ENCODE peak calls at places on chromosomes 6 and 20, in seven cellular contexts. K is NCI-H2081, G is DMS79 treated with DMSO at 0.1 percent for 48 hours, E is NCI-H1105, D is T-helper 2 cell, M is left cardiac atrium, W is amniotic epithelial cell. Z is an unnamed sample.

GRCh38 chr6:2275207-2275891 is 29.9 kb upstream of the GMDS start:
- DNase-seq in K (no peak), G (no peak), E (no peak), D (no peak), M (no peak), W (peak; percentile 17), Z (no peak)

GRCh38 chr6:127945434-127946097 is 44.7 kb upstream of the THEMIS start:
- DNase-seq in K (no peak), G (no peak), E (no peak), D (no peak), M (no peak), W (no peak), Z (no peak)

GRCh38 chr6:135624402-135625297 is 127.1 kb upstream of the AHI1 start:
- DNase-seq in K (no peak), G (no peak), E (no peak), D (peak; percentile 94), M (no peak), W (peak; percentile 63), Z (no peak)

GRCh38 chr6:24321538-24322162 is 36.2 kb downstream of the DCDC2 start:
- DNase-seq in K (no peak), G (peak; percentile 61), E (no peak), D (no peak), M (no peak), W (peak; percentile 47), Z (no peak)

GRCh38 chr6:3176562-3177355 is 19.4 kb upstream of the TUBB2A start:
- DNase-seq in K (no peak), G (no peak), E (no peak), D (peak; percentile 27), M (peak; percentile 65), W (peak; percentile 95), Z (no peak)

GRCh38 chr6:129050086-129050485 is 167.1 kb downstream of the LAMA2 start:
- DNase-seq in K (no peak), G (no peak), E (no peak), D (no peak), M (no peak), W (peak; percentile 15), Z (no peak)

GRCh38 chr20:37473249-37474000 is 47.6 kb upstream of the NNAT start:
- DNase-seq in K (no peak), G (no peak), E (no peak), D (no peak), M (no peak), W (no peak), Z (no peak)

GRCh38 chr6:170117111-170117972 is 173.5 kb downstream of the DLL1 start:
- DNase-seq in K (no peak), G (no peak), E (no peak), D (no peak), M (no peak), W (no peak), Z (no peak)

GRCh38 chr6:91045152-91045551 is 458.3 kb upstream of the MAP3K7 start:
- DNase-seq in K (no peak), G (peak; percentile 56), E (peak; percentile 27), D (no peak), M (no peak), W (peak; percentile 1), Z (peak; percentile 43)

GRCh38 chr6:10272591-10272990 is 142.3 kb downstream of the TFAP2A start:
- DNase-seq in K (no peak), G (no peak), E (no peak), D (no peak), M (no peak), W (no peak), Z (no peak)

GRCh38 chr6:166786704-166787293 is 159.7 kb upstream of the RPS6KA2 start:
- DNase-seq in K (peak; percentile 52), G (peak; percentile 70), E (peak; percentile 93), D (peak; percentile 56), M (no peak), W (peak; percentile 78), Z (peak; percentile 35)

GRCh38 chr6:148251286-148251685 is 91.4 kb upstream of the SASH1 start:
- DNase-seq in K (no peak), G (no peak), E (no peak), D (peak; percentile 35), M (no peak), W (peak; percentile 79), Z (no peak)

GRCh38 chr20:36835025-36835424 is 40.9 kb upstream of the TLDC2 start:
- DNase-seq in K (no peak), G (no peak), E (no peak), D (no peak), M (no peak), W (no peak), Z (no peak)

Z was measured in COR-L47.